ENCODE peak calls at places on chromosomes 12 and 14, in eight cellular contexts. One of them, this sample, is unnamed.

GRCh38 chr14:54686219-54686870 is 119.4 kb downstream of the SAMD4A start:
- DNase-seq in IMR-90: peak
- DNase-seq in astrocyte: peak
- DNase-seq in AG10803: peak
- DNase-seq in astrocyte of the cerebellum: peak
- DNase-seq in brain microvascular endothelial cell: peak
- DNase-seq in fibroblast of villous mesenchyme: peak
- DNase-seq in ovary: peak
- DNase-seq in this sample: peak

GRCh38 chr12:94670075-94670474 is 19.7 kb upstream of the TMCC3 start:
- DNase-seq in ovary: no peak
- DNase-seq in AG10803: no peak
- DNase-seq in fibroblast of villous mesenchyme: no peak
- DNase-seq in IMR-90: no peak
- DNase-seq in astrocyte: no peak
- DNase-seq in brain microvascular endothelial cell: no peak
- DNase-seq in astrocyte of the cerebellum: no peak
- DNase-seq in this sample: no peak

GRCh38 chr14:79899610-79900009 is 311.7 kb downstream of the DIO2 start:
- DNase-seq in AG10803: no peak
- DNase-seq in astrocyte of the cerebellum: no peak
- DNase-seq in astrocyte: no peak
- DNase-seq in fibroblast of villous mesenchyme: no peak
- DNase-seq in brain microvascular endothelial cell: no peak
- DNase-seq in IMR-90: no peak
- DNase-seq in ovary: no peak
- DNase-seq in this sample: no peak

GRCh38 chr14:95784137-95784536 is 70.2 kb upstream of the TCL1A start:
- DNase-seq in brain microvascular endothelial cell: peak
- DNase-seq in astrocyte: peak
- DNase-seq in ovary: no peak
- DNase-seq in AG10803: peak
- DNase-seq in astrocyte of the cerebellum: peak
- DNase-seq in IMR-90: peak
- DNase-seq in fibroblast of villous mesenchyme: peak
- DNase-seq in this sample: peak

GRCh38 chr12:4809449-4810218 is 89.4 kb downstream of the GALNT8 start:
- DNase-seq in AG10803: no peak
- DNase-seq in ovary: no peak
- DNase-seq in astrocyte: peak
- DNase-seq in IMR-90: no peak
- DNase-seq in fibroblast of villous mesenchyme: no peak
- DNase-seq in astrocyte of the cerebellum: no peak
- DNase-seq in brain microvascular endothelial cell: no peak
- DNase-seq in this sample: no peak

GRCh38 chr12:16844875-16845274 is 238.9 kb upstream of the LMO3 start:
- DNase-seq in fibroblast of villous mesenchyme: no peak
- DNase-seq in ovary: no peak
- DNase-seq in AG10803: no peak
- DNase-seq in astrocyte: no peak
- DNase-seq in brain microvascular endothelial cell: no peak
- DNase-seq in astrocyte of the cerebellum: no peak
- DNase-seq in IMR-90: no peak
- DNase-seq in this sample: peak

GRCh38 chr12:96265836-96266235 is 71.7 kb downstream of the ELK3 start:
- DNase-seq in brain microvascular endothelial cell: no peak
- DNase-seq in fibroblast of villous mesenchyme: no peak
- DNase-seq in ovary: no peak
- DNase-seq in astrocyte of the cerebellum: no peak
- DNase-seq in astrocyte: no peak
- DNase-seq in IMR-90: no peak
- DNase-seq in AG10803: no peak
- DNase-seq in this sample: no peak

GRCh38 chr14:83300454-83301064 is 1766.9 kb upstream of the SEL1L start:
- DNase-seq in astrocyte: peak
- DNase-seq in AG10803: peak
- DNase-seq in brain microvascular endothelial cell: peak
- DNase-seq in fibroblast of villous mesenchyme: peak
- DNase-seq in IMR-90: peak
- DNase-seq in ovary: no peak
- DNase-seq in astrocyte of the cerebellum: peak
- DNase-seq in this sample: peak

GRCh38 chr14:58705066-58705465 is 67.3 kb downstream of the DACT1 start:
- DNase-seq in AG10803: peak
- DNase-seq in fibroblast of villous mesenchyme: peak
- DNase-seq in ovary: no peak
- DNase-seq in IMR-90: no peak
- DNase-seq in brain microvascular endothelial cell: no peak
- DNase-seq in astrocyte of the cerebellum: no peak
- DNase-seq in astrocyte: no peak
- DNase-seq in this sample: no peak

GRCh38 chr12:67193705-67194104 is 75.5 kb upstream of the CAND1 start:
- DNase-seq in astrocyte: peak
- DNase-seq in fibroblast of villous mesenchyme: peak
- DNase-seq in IMR-90: peak
- DNase-seq in brain microvascular endothelial cell: peak
- DNase-seq in ovary: no peak
- DNase-seq in astrocyte of the cerebellum: peak
- DNase-seq in AG10803: peak
- DNase-seq in this sample: peak

GRCh38 chr14:24430143-24430681 is 458 bp downstream of the KHNYN start:
- DNase-seq in brain microvascular endothelial cell: peak
- DNase-seq in IMR-90: peak
- DNase-seq in AG10803: peak
- DNase-seq in fibroblast of villous mesenchyme: peak
- DNase-seq in ovary: peak
- DNase-seq in astrocyte of the cerebellum: peak
- DNase-seq in astrocyte: peak
- DNase-seq in this sample: peak

GRCh38 chr14:34711169-34711568 is 3.2 kb downstream of the CFL2 start:
- DNase-seq in IMR-90: peak
- DNase-seq in astrocyte: peak
- DNase-seq in ovary: no peak
- DNase-seq in brain microvascular endothelial cell: peak
- DNase-seq in astrocyte of the cerebellum: peak
- DNase-seq in AG10803: peak
- DNase-seq in fibroblast of villous mesenchyme: peak
- DNase-seq in this sample: peak

GRCh38 chr14:106831322-106831720 is 1304.9 kb downstream of the TMEM121 start:
- DNase-seq in fibroblast of villous mesenchyme: no peak
- DNase-seq in brain microvascular endothelial cell: no peak
- DNase-seq in AG10803: no peak
- DNase-seq in astrocyte of the cerebellum: no peak
- DNase-seq in astrocyte: no peak
- DNase-seq in ovary: peak
- DNase-seq in IMR-90: no peak
- DNase-seq in this sample: peak

GRCh38 chr14:68734231-68734732 is 58.6 kb downstream of the ZFP36L1 start:
- DNase-seq in astrocyte of the cerebellum: no peak
- DNase-seq in IMR-90: peak
- DNase-seq in AG10803: no peak
- DNase-seq in brain microvascular endothelial cell: no peak
- DNase-seq in fibroblast of villous mesenchyme: no peak
- DNase-seq in astrocyte: peak
- DNase-seq in ovary: no peak
- DNase-seq in this sample: peak

GRCh38 chr12:107369006-107369405 is 275.7 kb upstream of the CRY1 start:
- DNase-seq in AG10803: no peak
- DNase-seq in brain microvascular endothelial cell: no peak
- DNase-seq in ovary: no peak
- DNase-seq in astrocyte of the cerebellum: no peak
- DNase-seq in fibroblast of villous mesenchyme: no peak
- DNase-seq in astrocyte: no peak
- DNase-seq in IMR-90: no peak
- DNase-seq in this sample: no peak
- H3K4me3 ChIP-seq in AG10803: no peak
- H3K4me3 ChIP-seq in brain microvascular endothelial cell: no peak
- H3K4me3 ChIP-seq in ovary: no peak
- H3K4me3 ChIP-seq in astrocyte of the cerebellum: no peak
- H3K4me3 ChIP-seq in fibroblast of villous mesenchyme: no peak
- H3K4me3 ChIP-seq in astrocyte: no peak
- H3K4me3 ChIP-seq in IMR-90: no peak
- H3K4me3 ChIP-seq in this sample: no peak

GRCh38 chr12:59372971-59373370 is 222.9 kb upstream of the SLC16A7 start:
- DNase-seq in fibroblast of villous mesenchyme: peak
- DNase-seq in astrocyte: peak
- DNase-seq in ovary: no peak
- DNase-seq in astrocyte of the cerebellum: no peak
- DNase-seq in brain microvascular endothelial cell: peak
- DNase-seq in IMR-90: peak
- DNase-seq in AG10803: peak
- DNase-seq in this sample: peak
- TF ChIP-seq CTCF in fibroblast of villous mesenchyme: peak
- TF ChIP-seq CTCF in astrocyte: peak
- TF ChIP-seq CTCF in ovary: no peak
- TF ChIP-seq CTCF in astrocyte of the cerebellum: peak
- TF ChIP-seq CTCF in brain microvascular endothelial cell: peak
- TF ChIP-seq CTCF in IMR-90: peak
- TF ChIP-seq CTCF in AG10803: peak
- TF ChIP-seq CTCF in this sample: peak

GRCh38 chr12:53746592-53747491 is 4.9 kb downstream of the CISTR start:
- DNase-seq in fibroblast of villous mesenchyme: peak
- DNase-seq in astrocyte: peak
- DNase-seq in IMR-90: peak
- DNase-seq in brain microvascular endothelial cell: peak
- DNase-seq in astrocyte of the cerebellum: peak
- DNase-seq in AG10803: peak
- DNase-seq in ovary: peak
- DNase-seq in this sample: peak
- H3K4me3 ChIP-seq in fibroblast of villous mesenchyme: no peak
- H3K4me3 ChIP-seq in astrocyte: no peak
- H3K4me3 ChIP-seq in IMR-90: no peak
- H3K4me3 ChIP-seq in brain microvascular endothelial cell: no peak
- H3K4me3 ChIP-seq in astrocyte of the cerebellum: no peak
- H3K4me3 ChIP-seq in AG10803: no peak
- H3K4me3 ChIP-seq in ovary: no peak
- H3K4me3 ChIP-seq in this sample: no peak

GRCh38 chr12:115319641-115320040 is 635.7 kb upstream of the TBX3 start:
- DNase-seq in brain microvascular endothelial cell: no peak
- DNase-seq in astrocyte: no peak
- DNase-seq in astrocyte of the cerebellum: no peak
- DNase-seq in AG10803: no peak
- DNase-seq in fibroblast of villous mesenchyme: no peak
- DNase-seq in ovary: no peak
- DNase-seq in IMR-90: no peak
- DNase-seq in this sample: no peak

GRCh38 chr12:115323223-115323905 is 639.4 kb upstream of the TBX3 start:
- DNase-seq in ovary: no peak
- DNase-seq in AG10803: peak
- DNase-seq in brain microvascular endothelial cell: no peak
- DNase-seq in fibroblast of villous mesenchyme: peak
- DNase-seq in IMR-90: peak
- DNase-seq in astrocyte of the cerebellum: no peak
- DNase-seq in astrocyte: peak
- DNase-seq in this sample: no peak

GRCh38 chr12:115320967-115321366 is 637.0 kb upstream of the TBX3 start:
- DNase-seq in astrocyte of the cerebellum: no peak
- DNase-seq in ovary: no peak
- DNase-seq in IMR-90: no peak
- DNase-seq in brain microvascular endothelial cell: no peak
- DNase-seq in fibroblast of villous mesenchyme: peak
- DNase-seq in AG10803: no peak
- DNase-seq in astrocyte: no peak
- DNase-seq in this sample: no peak

GRCh38 chr12:115322275-115322674 is 638.3 kb upstream of the TBX3 start:
- DNase-seq in astrocyte: peak
- DNase-seq in ovary: no peak
- DNase-seq in IMR-90: peak
- DNase-seq in brain microvascular endothelial cell: peak
- DNase-seq in AG10803: peak
- DNase-seq in astrocyte of the cerebellum: no peak
- DNase-seq in fibroblast of villous mesenchyme: peak
- DNase-seq in this sample: peak

DNA sequence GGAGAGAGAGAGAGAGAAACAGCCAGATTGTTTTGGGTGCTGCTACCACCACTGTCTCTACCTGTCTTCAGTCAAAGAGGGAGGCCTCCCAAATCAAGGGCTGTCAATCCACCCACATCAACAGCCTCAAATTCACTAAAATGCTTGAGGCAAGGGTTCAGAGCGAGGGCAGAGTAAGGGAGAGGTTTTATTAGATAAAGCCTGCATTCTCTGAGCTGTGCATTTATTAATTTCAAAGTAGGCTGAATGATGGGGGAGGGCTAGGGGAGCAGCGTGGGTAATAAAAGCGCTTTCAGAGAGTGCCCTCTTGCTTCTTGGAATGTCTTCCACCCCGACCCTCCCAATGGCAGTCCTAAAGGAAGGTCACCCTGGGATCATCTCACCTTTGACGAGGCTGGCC is 636.5 kb upstream of the TBX3 start:
- DNase-seq in AG10803: no peak
- DNase-seq in brain microvascular endothelial cell: no peak
- DNase-seq in IMR-90: no peak
- DNase-seq in ovary: no peak
- DNase-seq in astrocyte of the cerebellum: no peak
- DNase-seq in fibroblast of villous mesenchyme: no peak
- DNase-seq in astrocyte: no peak
- DNase-seq in this sample: no peak
- TF ChIP-seq CTCF in AG10803: no peak
- TF ChIP-seq CTCF in brain microvascular endothelial cell: no peak
- TF ChIP-seq CTCF in IMR-90: no peak
- TF ChIP-seq CTCF in ovary: no peak
- TF ChIP-seq CTCF in astrocyte of the cerebellum: no peak
- TF ChIP-seq CTCF in fibroblast of villous mesenchyme: no peak
- TF ChIP-seq CTCF in astrocyte: no peak
- TF ChIP-seq CTCF in this sample: no peak

GRCh38 chr12:29228474-29229157 is 79.5 kb downstream of the FAR2 start:
- DNase-seq in astrocyte of the cerebellum: no peak
- DNase-seq in fibroblast of villous mesenchyme: no peak
- DNase-seq in astrocyte: no peak
- DNase-seq in ovary: no peak
- DNase-seq in brain microvascular endothelial cell: no peak
- DNase-seq in IMR-90: no peak
- DNase-seq in AG10803: no peak
- DNase-seq in this sample: no peak
- H3K4me3 ChIP-seq in astrocyte of the cerebellum: no peak
- H3K4me3 ChIP-seq in fibroblast of villous mesenchyme: no peak
- H3K4me3 ChIP-seq in astrocyte: no peak
- H3K4me3 ChIP-seq in ovary: no peak
- H3K4me3 ChIP-seq in brain microvascular endothelial cell: no peak
- H3K4me3 ChIP-seq in IMR-90: no peak
- H3K4me3 ChIP-seq in AG10803: no peak
- H3K4me3 ChIP-seq in this sample: no peak

GRCh38 chr12:8890313-8891084 is 23.8 kb upstream of the PHC1 start:
- DNase-seq in astrocyte of the cerebellum: peak
- DNase-seq in astrocyte: peak
- DNase-seq in brain microvascular endothelial cell: peak
- DNase-seq in AG10803: peak
- DNase-seq in fibroblast of villous mesenchyme: peak
- DNase-seq in ovary: peak
- DNase-seq in IMR-90: peak
- DNase-seq in this sample: peak
- TF ChIP-seq CTCF in astrocyte of the cerebellum: peak
- TF ChIP-seq CTCF in astrocyte: peak
- TF ChIP-seq CTCF in brain microvascular endothelial cell: peak
- TF ChIP-seq CTCF in AG10803: peak
- TF ChIP-seq CTCF in fibroblast of villous mesenchyme: peak
- TF ChIP-seq CTCF in ovary: peak
- TF ChIP-seq CTCF in IMR-90: peak
- TF ChIP-seq CTCF in this sample: peak

This sample was measured in GM12865.